ENCODE peak calls at places on chromosomes 7 and 10, in six cellular contexts. One of them, this sample, is unnamed.

GRCh38 chr10:27256790-27257189 is 16.2 kb upstream of the ACBD5 start:
- DNase-seq in activated CD8-positive, alpha-beta memory T cell treated with anti-CD3 and anti-CD28 coated beads for 4 hours: no peak
- DNase-seq in HuH-7.5: no peak
- DNase-seq in cardiac muscle cell: no peak
- DNase-seq in NCI-H774: no peak
- DNase-seq in mammary epithelial cell: no peak
- DNase-seq in this sample: no peak

GRCh38 chr7:38211940-38212339 is 33.9 kb downstream of the STARD3NL start:
- DNase-seq in cardiac muscle cell: peak
- DNase-seq in activated CD8-positive, alpha-beta memory T cell treated with anti-CD3 and anti-CD28 coated beads for 4 hours: no peak
- DNase-seq in HuH-7.5: no peak
- DNase-seq in mammary epithelial cell: no peak
- DNase-seq in NCI-H774: no peak
- DNase-seq in this sample: no peak

GRCh38 chr7:44486693-44487092 is 3.8 kb downstream of the NUDCD3 start:
- DNase-seq in mammary epithelial cell: peak
- DNase-seq in NCI-H774: no peak
- DNase-seq in cardiac muscle cell: peak
- DNase-seq in HuH-7.5: no peak
- DNase-seq in activated CD8-positive, alpha-beta memory T cell treated with anti-CD3 and anti-CD28 coated beads for 4 hours: no peak
- DNase-seq in this sample: no peak

GRCh38 chr10:129594811-129595210 is 127.8 kb downstream of the MGMT start:
- DNase-seq in activated CD8-positive, alpha-beta memory T cell treated with anti-CD3 and anti-CD28 coated beads for 4 hours: no peak
- DNase-seq in NCI-H774: no peak
- DNase-seq in HuH-7.5: no peak
- DNase-seq in cardiac muscle cell: no peak
- DNase-seq in mammary epithelial cell: no peak
- DNase-seq in this sample: no peak

GRCh38 chr7:1593091-1593866 is 23.4 kb upstream of the PSMG3 start:
- DNase-seq in NCI-H774: no peak
- DNase-seq in activated CD8-positive, alpha-beta memory T cell treated with anti-CD3 and anti-CD28 coated beads for 4 hours: no peak
- DNase-seq in cardiac muscle cell: peak
- DNase-seq in HuH-7.5: peak
- DNase-seq in mammary epithelial cell: no peak
- DNase-seq in this sample: no peak

GRCh38 chr7:93176961-93177580 is 28.9 kb upstream of the SAMD9L start:
- DNase-seq in activated CD8-positive, alpha-beta memory T cell treated with anti-CD3 and anti-CD28 coated beads for 4 hours: no peak
- DNase-seq in mammary epithelial cell: no peak
- DNase-seq in HuH-7.5: no peak
- DNase-seq in cardiac muscle cell: no peak
- DNase-seq in NCI-H774: no peak
- DNase-seq in this sample: no peak

GRCh38 chr7:123218866-123219265 is 19.1 kb upstream of the SLC13A1 start:
- DNase-seq in cardiac muscle cell: no peak
- DNase-seq in activated CD8-positive, alpha-beta memory T cell treated with anti-CD3 and anti-CD28 coated beads for 4 hours: no peak
- DNase-seq in NCI-H774: no peak
- DNase-seq in mammary epithelial cell: no peak
- DNase-seq in HuH-7.5: no peak
- DNase-seq in this sample: no peak

GRCh38 chr10:3861785-3862184 is 76.8 kb upstream of the KLF6 start:
- DNase-seq in activated CD8-positive, alpha-beta memory T cell treated with anti-CD3 and anti-CD28 coated beads for 4 hours: no peak
- DNase-seq in mammary epithelial cell: no peak
- DNase-seq in NCI-H774: no peak
- DNase-seq in cardiac muscle cell: no peak
- DNase-seq in HuH-7.5: no peak
- DNase-seq in this sample: no peak

GRCh38 chr10:62916157-62916603 is 100.0 kb upstream of the EGR2 start:
- DNase-seq in activated CD8-positive, alpha-beta memory T cell treated with anti-CD3 and anti-CD28 coated beads for 4 hours: no peak
- DNase-seq in mammary epithelial cell: peak
- DNase-seq in cardiac muscle cell: peak
- DNase-seq in NCI-H774: no peak
- DNase-seq in HuH-7.5: no peak
- DNase-seq in this sample: no peak

GRCh38 chr7:116341222-116341907 is 131.0 kb downstream of the TES start:
- DNase-seq in HuH-7.5: no peak
- DNase-seq in NCI-H774: no peak
- DNase-seq in activated CD8-positive, alpha-beta memory T cell treated with anti-CD3 and anti-CD28 coated beads for 4 hours: no peak
- DNase-seq in cardiac muscle cell: peak
- DNase-seq in mammary epithelial cell: no peak
- DNase-seq in this sample: no peak

GRCh38 chr7:1124164-1124563 is 35.8 kb downstream of the ZFAND2A start:
- DNase-seq in mammary epithelial cell: no peak
- DNase-seq in activated CD8-positive, alpha-beta memory T cell treated with anti-CD3 and anti-CD28 coated beads for 4 hours: no peak
- DNase-seq in cardiac muscle cell: no peak
- DNase-seq in HuH-7.5: no peak
- DNase-seq in NCI-H774: no peak
- DNase-seq in this sample: no peak

GRCh38 chr10:17425584-17426262 is 28.7 kb downstream of the ST8SIA6 start:
- DNase-seq in activated CD8-positive, alpha-beta memory T cell treated with anti-CD3 and anti-CD28 coated beads for 4 hours: no peak
- DNase-seq in cardiac muscle cell: no peak
- DNase-seq in NCI-H774: no peak
- DNase-seq in mammary epithelial cell: no peak
- DNase-seq in HuH-7.5: no peak
- DNase-seq in this sample: no peak

GRCh38 chr10:60907972-60908371 is 36.0 kb downstream of the RHOBTB1 start:
- DNase-seq in mammary epithelial cell: no peak
- DNase-seq in NCI-H774: no peak
- DNase-seq in cardiac muscle cell: peak
- DNase-seq in activated CD8-positive, alpha-beta memory T cell treated with anti-CD3 and anti-CD28 coated beads for 4 hours: no peak
- DNase-seq in HuH-7.5: no peak
- DNase-seq in this sample: no peak

GRCh38 chr7:23544913-23545354 is 13.2 kb upstream of the TRA2A start:
- DNase-seq in NCI-H774: no peak
- DNase-seq in mammary epithelial cell: peak
- DNase-seq in cardiac muscle cell: peak
- DNase-seq in activated CD8-positive, alpha-beta memory T cell treated with anti-CD3 and anti-CD28 coated beads for 4 hours: no peak
- DNase-seq in HuH-7.5: peak
- DNase-seq in this sample: peak

GRCh38 chr7:101857358-101857794 is 40.0 kb downstream of the CUX1 start:
- DNase-seq in activated CD8-positive, alpha-beta memory T cell treated with anti-CD3 and anti-CD28 coated beads for 4 hours: no peak
- DNase-seq in mammary epithelial cell: no peak
- DNase-seq in NCI-H774: no peak
- DNase-seq in HuH-7.5: no peak
- DNase-seq in cardiac muscle cell: no peak
- DNase-seq in this sample: no peak

GRCh38 chr10:121302541-121303180 is 295.6 kb downstream of the FGFR2 start:
- DNase-seq in NCI-H774: no peak
- DNase-seq in mammary epithelial cell: peak
- DNase-seq in cardiac muscle cell: no peak
- DNase-seq in activated CD8-positive, alpha-beta memory T cell treated with anti-CD3 and anti-CD28 coated beads for 4 hours: no peak
- DNase-seq in HuH-7.5: no peak
- DNase-seq in this sample: no peak

GRCh38 chr10:28570598-28570997 is 37.7 kb downstream of the WAC start:
- DNase-seq in activated CD8-positive, alpha-beta memory T cell treated with anti-CD3 and anti-CD28 coated beads for 4 hours: no peak
- DNase-seq in NCI-H774: no peak
- DNase-seq in cardiac muscle cell: no peak
- DNase-seq in mammary epithelial cell: no peak
- DNase-seq in HuH-7.5: no peak
- DNase-seq in this sample: no peak

GRCh38 chr7:151552352-151553028 is 32.8 kb upstream of the RHEB start:
- DNase-seq in NCI-H774: peak
- DNase-seq in cardiac muscle cell: no peak
- DNase-seq in activated CD8-positive, alpha-beta memory T cell treated with anti-CD3 and anti-CD28 coated beads for 4 hours: no peak
- DNase-seq in mammary epithelial cell: peak
- DNase-seq in HuH-7.5: no peak
- DNase-seq in this sample: no peak

GRCh38 chr7:130961128-130961601 is 227.2 kb upstream of the KLF14 start:
- DNase-seq in cardiac muscle cell: peak
- DNase-seq in NCI-H774: no peak
- DNase-seq in HuH-7.5: no peak
- DNase-seq in mammary epithelial cell: peak
- DNase-seq in activated CD8-positive, alpha-beta memory T cell treated with anti-CD3 and anti-CD28 coated beads for 4 hours: peak
- DNase-seq in this sample: peak

GRCh38 chr10:116748041-116748440 is 5.7 kb upstream of the HSPA12A start:
- DNase-seq in cardiac muscle cell: peak
- DNase-seq in HuH-7.5: no peak
- DNase-seq in activated CD8-positive, alpha-beta memory T cell treated with anti-CD3 and anti-CD28 coated beads for 4 hours: no peak
- DNase-seq in NCI-H774: no peak
- DNase-seq in mammary epithelial cell: peak
- DNase-seq in this sample: no peak

GRCh38 chr7:134723904-134724303 is 55.5 kb upstream of the CALD1 start:
- DNase-seq in activated CD8-positive, alpha-beta memory T cell treated with anti-CD3 and anti-CD28 coated beads for 4 hours: no peak
- DNase-seq in mammary epithelial cell: no peak
- DNase-seq in NCI-H774: no peak
- DNase-seq in cardiac muscle cell: no peak
- DNase-seq in HuH-7.5: no peak
- DNase-seq in this sample: no peak

GRCh38 chr7:158257001-158257400 is 330.6 kb downstream of the PTPRN2 start:
- DNase-seq in mammary epithelial cell: no peak
- DNase-seq in NCI-H774: no peak
- DNase-seq in cardiac muscle cell: no peak
- DNase-seq in activated CD8-positive, alpha-beta memory T cell treated with anti-CD3 and anti-CD28 coated beads for 4 hours: no peak
- DNase-seq in HuH-7.5: no peak
- DNase-seq in this sample: no peak

GRCh38 chr10:116704926-116705325 is 37.4 kb downstream of the HSPA12A start:
- DNase-seq in HuH-7.5: no peak
- DNase-seq in NCI-H774: no peak
- DNase-seq in cardiac muscle cell: no peak
- DNase-seq in activated CD8-positive, alpha-beta memory T cell treated with anti-CD3 and anti-CD28 coated beads for 4 hours: no peak
- DNase-seq in mammary epithelial cell: no peak
- DNase-seq in this sample: no peak

GRCh38 chr10:15245530-15245929 is 77.0 kb upstream of the NMT2 start:
- DNase-seq in activated CD8-positive, alpha-beta memory T cell treated with anti-CD3 and anti-CD28 coated beads for 4 hours: no peak
- DNase-seq in cardiac muscle cell: peak
- DNase-seq in HuH-7.5: no peak
- DNase-seq in mammary epithelial cell: no peak
- DNase-seq in NCI-H774: no peak
- DNase-seq in this sample: no peak

GRCh38 chr10:665579-666091 is 23.8 kb downstream of the DIP2C start:
- DNase-seq in activated CD8-positive, alpha-beta memory T cell treated with anti-CD3 and anti-CD28 coated beads for 4 hours: no peak
- DNase-seq in NCI-H774: no peak
- DNase-seq in cardiac muscle cell: peak
- DNase-seq in mammary epithelial cell: no peak
- DNase-seq in HuH-7.5: no peak
- DNase-seq in this sample: no peak

GRCh38 chr7:129468547-129468946 is 33.8 kb upstream of the SMKR1 start:
- DNase-seq in HuH-7.5: no peak
- DNase-seq in NCI-H774: no peak
- DNase-seq in mammary epithelial cell: no peak
- DNase-seq in activated CD8-positive, alpha-beta memory T cell treated with anti-CD3 and anti-CD28 coated beads for 4 hours: no peak
- DNase-seq in cardiac muscle cell: no peak
- DNase-seq in this sample: no peak

GRCh38 chr7:2738766-2739549 is 51.0 kb downstream of the AMZ1 start:
- DNase-seq in cardiac muscle cell: no peak
- DNase-seq in activated CD8-positive, alpha-beta memory T cell treated with anti-CD3 and anti-CD28 coated beads for 4 hours: no peak
- DNase-seq in mammary epithelial cell: no peak
- DNase-seq in NCI-H774: no peak
- DNase-seq in HuH-7.5: no peak
- DNase-seq in this sample: no peak

GRCh38 chr7:116170180-116170579 is 40.2 kb upstream of the TES start:
- DNase-seq in cardiac muscle cell: no peak
- DNase-seq in NCI-H774: no peak
- DNase-seq in activated CD8-positive, alpha-beta memory T cell treated with anti-CD3 and anti-CD28 coated beads for 4 hours: no peak
- DNase-seq in HuH-7.5: no peak
- DNase-seq in mammary epithelial cell: no peak
- DNase-seq in this sample: no peak

GRCh38 chr7:148379693-148380092 is 210.9 kb upstream of the C7orf33 start:
- DNase-seq in HuH-7.5: no peak
- DNase-seq in mammary epithelial cell: no peak
- DNase-seq in activated CD8-positive, alpha-beta memory T cell treated with anti-CD3 and anti-CD28 coated beads for 4 hours: no peak
- DNase-seq in cardiac muscle cell: no peak
- DNase-seq in NCI-H774: no peak
- DNase-seq in this sample: no peak

GRCh38 chr10:95795602-95796001 is 39.6 kb downstream of the ENTPD1 start:
- DNase-seq in HuH-7.5: no peak
- DNase-seq in cardiac muscle cell: no peak
- DNase-seq in NCI-H774: no peak
- DNase-seq in mammary epithelial cell: no peak
- DNase-seq in activated CD8-positive, alpha-beta memory T cell treated with anti-CD3 and anti-CD28 coated beads for 4 hours: no peak
- DNase-seq in this sample: no peak

GRCh38 chr7:34389332-34390078 is 268.5 kb upstream of the NPSR1 start:
- DNase-seq in NCI-H774: no peak
- DNase-seq in HuH-7.5: no peak
- DNase-seq in cardiac muscle cell: no peak
- DNase-seq in mammary epithelial cell: no peak
- DNase-seq in activated CD8-positive, alpha-beta memory T cell treated with anti-CD3 and anti-CD28 coated beads for 4 hours: no peak
- DNase-seq in this sample: no peak

GRCh38 chr10:52883996-52884871 is 111.7 kb upstream of the MBL2 start:
- DNase-seq in cardiac muscle cell: peak
- DNase-seq in NCI-H774: no peak
- DNase-seq in mammary epithelial cell: peak
- DNase-seq in activated CD8-positive, alpha-beta memory T cell treated with anti-CD3 and anti-CD28 coated beads for 4 hours: no peak
- DNase-seq in HuH-7.5: peak
- DNase-seq in this sample: no peak

GRCh38 chr10:132306951-132307751 is 599 bp downstream of the STK32C start:
- DNase-seq in mammary epithelial cell: peak
- DNase-seq in cardiac muscle cell: no peak
- DNase-seq in HuH-7.5: peak
- DNase-seq in NCI-H774: no peak
- DNase-seq in activated CD8-positive, alpha-beta memory T cell treated with anti-CD3 and anti-CD28 coated beads for 4 hours: no peak
- DNase-seq in this sample: no peak

GRCh38 chr7:86653919-86654659 is 10.4 kb downstream of the GRM3 start:
- DNase-seq in mammary epithelial cell: no peak
- DNase-seq in NCI-H774: no peak
- DNase-seq in activated CD8-positive, alpha-beta memory T cell treated with anti-CD3 and anti-CD28 coated beads for 4 hours: no peak
- DNase-seq in HuH-7.5: no peak
- DNase-seq in cardiac muscle cell: peak
- DNase-seq in this sample: no peak

GRCh38 chr7:4739528-4739992 is 35.9 kb upstream of the AP5Z1 start:
- DNase-seq in NCI-H774: peak
- DNase-seq in mammary epithelial cell: no peak
- DNase-seq in HuH-7.5: peak
- DNase-seq in cardiac muscle cell: peak
- DNase-seq in activated CD8-positive, alpha-beta memory T cell treated with anti-CD3 and anti-CD28 coated beads for 4 hours: no peak
- DNase-seq in this sample: no peak

GRCh38 chr7:2109936-2110585 is 122.7 kb downstream of the MAD1L1 start:
- DNase-seq in NCI-H774: no peak
- DNase-seq in HuH-7.5: no peak
- DNase-seq in mammary epithelial cell: peak
- DNase-seq in activated CD8-positive, alpha-beta memory T cell treated with anti-CD3 and anti-CD28 coated beads for 4 hours: peak
- DNase-seq in cardiac muscle cell: peak
- DNase-seq in this sample: no peak

GRCh38 chr10:45239642-45240041 is 75.8 kb downstream of the OR13A1 start:
- DNase-seq in HuH-7.5: no peak
- DNase-seq in cardiac muscle cell: peak
- DNase-seq in NCI-H774: no peak
- DNase-seq in mammary epithelial cell: no peak
- DNase-seq in activated CD8-positive, alpha-beta memory T cell treated with anti-CD3 and anti-CD28 coated beads for 4 hours: no peak
- DNase-seq in this sample: no peak

GRCh38 chr10:82609845-82610244 is 734.9 kb downstream of the NRG3 start:
- DNase-seq in mammary epithelial cell: no peak
- DNase-seq in NCI-H774: no peak
- DNase-seq in cardiac muscle cell: no peak
- DNase-seq in HuH-7.5: no peak
- DNase-seq in activated CD8-positive, alpha-beta memory T cell treated with anti-CD3 and anti-CD28 coated beads for 4 hours: no peak
- DNase-seq in this sample: no peak

This sample was measured in SIG-M5.